ENCODE peak calls at places on chromosomes 5 and 9, in five cellular contexts. D is IMR-90, Z is neuronal stem cell, P is mesenchymal stem cell, R is H1. N is an unnamed sample.

GRCh38 chr9:114121445-114122151 is 22.5 kb upstream of the KIF12 start:
- DNase-seq in R (no peak), D (no peak), P (no peak), Z (no peak), N (no peak)

GRCh38 chr9:113187935-113188595 is 33.0 kb downstream of the FKBP15 start:
- DNase-seq in Z (no peak), P (peak), R (no peak), D (peak), N (no peak)

GRCh38 chr9:89999534-90000370 is 394.9 kb downstream of the GADD45G start:
- DNase-seq in Z (no peak), D (peak), P (peak), R (no peak), N (no peak)

GRCh38 chr5:179836225-179837019 is 15.7 kb downstream of the SQSTM1 start:
- DNase-seq in P (peak), D (peak), R (no peak), Z (no peak), N (no peak)

GRCh38 chr5:181190711-181191525 is 14.1 kb downstream of the TRIM7 start:
- DNase-seq in R (no peak), P (no peak), D (no peak), Z (peak), N (no peak)

GRCh38 chr9:24045150-24045549 is 219.1 kb upstream of the ELAVL2 start:
- DNase-seq in R (no peak), P (no peak), Z (no peak), D (no peak), N (no peak)

GRCh38 chr5:151868451-151868850 is 56.2 kb downstream of the GLRA1 start:
- DNase-seq in R (no peak), D (no peak), P (no peak), Z (no peak), N (no peak)

GRCh38 chr9:137034039-137034708 is 2.3 kb upstream of the FUT7 start:
- DNase-seq in P (no peak), Z (no peak), R (no peak), D (no peak), N (no peak)

GRCh38 chr9:132078369-132079356 is 1.0 kb downstream of the MED27 start:
- DNase-seq in P (peak), R (no peak), D (peak), Z (no peak), N (no peak)

GRCh38 chr9:19690128-19690527 is 98.7 kb downstream of the SLC24A2 start:
- DNase-seq in P (peak), Z (no peak), D (peak), R (no peak), N (no peak)

GRCh38 chr5:72167790-72168189 is 60.5 kb downstream of the MAP1B start:
- DNase-seq in Z (no peak), P (no peak), R (no peak), D (no peak), N (no peak)

GRCh38 chr5:149790276-149790675 is 60.2 kb downstream of the PPARGC1B start:
- DNase-seq in P (no peak), R (no peak), D (no peak), Z (no peak), N (no peak)

GRCh38 chr9:69391946-69392345 is 66.9 kb downstream of the ENTREP1 start:
- DNase-seq in P (no peak), Z (no peak), R (no peak), D (no peak), N (no peak)

DNA sequence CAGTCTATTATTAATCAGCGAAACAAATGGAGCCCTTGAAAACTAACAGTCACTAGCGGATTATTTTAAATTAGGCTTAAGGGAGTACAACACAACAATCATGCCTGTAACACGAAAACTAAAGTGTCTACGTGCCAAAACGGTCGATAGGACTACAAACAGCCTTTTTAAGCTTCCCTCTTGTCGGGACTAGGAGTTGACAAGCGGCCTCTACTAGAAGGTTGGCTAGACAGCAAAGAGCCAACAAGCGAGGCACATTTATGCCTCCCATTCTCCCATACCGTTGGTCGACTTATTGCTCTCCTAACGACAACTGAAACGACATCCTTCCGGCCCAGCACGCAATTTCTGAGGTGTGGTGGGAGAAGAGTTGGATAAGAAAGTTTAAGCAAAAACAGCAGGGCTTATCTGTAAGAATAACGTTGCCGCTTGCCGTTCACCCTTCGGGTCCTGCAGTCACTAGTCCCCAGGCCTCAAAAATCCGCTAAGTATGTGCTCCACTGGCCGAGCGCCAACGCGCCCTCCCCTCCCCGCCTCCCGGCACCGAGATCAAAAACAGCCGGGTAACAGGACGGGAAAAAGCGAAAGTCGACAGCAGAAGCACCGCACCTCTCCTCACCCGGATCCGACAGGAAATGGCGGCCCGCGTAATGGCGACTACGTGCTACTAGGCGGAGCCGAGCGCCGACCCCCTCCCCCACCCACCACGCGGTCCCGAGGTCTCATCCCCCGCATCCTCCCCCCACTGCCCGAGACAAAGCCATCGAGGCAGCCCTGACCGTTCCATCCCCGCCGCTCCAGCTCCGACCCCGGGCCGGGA is 813 bp downstream of the HNRNPK start:
- DNase-seq in D (peak), P (peak), R (peak), Z (peak), N (peak)
- H2BK120ac ChIP-seq in D (peak), P (peak), R (no peak), Z (peak), N (peak)

GRCh38 chr9:616694-617093 is 224.8 kb upstream of the DMRT1 start:
- DNase-seq in P (no peak), D (no peak), Z (no peak), R (no peak), N (no peak)

GRCh38 chr9:617441-618085 is 223.9 kb upstream of the DMRT1 start:
- DNase-seq in Z (no peak), R (no peak), D (no peak), P (no peak), N (peak)

GRCh38 chr9:624935-625505 is 216.5 kb upstream of the DMRT1 start:
- DNase-seq in R (no peak), Z (no peak), P (no peak), D (no peak), N (no peak)

GRCh38 chr9:618478-618877 is 223.0 kb upstream of the DMRT1 start:
- DNase-seq in D (peak), Z (no peak), R (no peak), P (no peak), N (no peak)

DNA sequence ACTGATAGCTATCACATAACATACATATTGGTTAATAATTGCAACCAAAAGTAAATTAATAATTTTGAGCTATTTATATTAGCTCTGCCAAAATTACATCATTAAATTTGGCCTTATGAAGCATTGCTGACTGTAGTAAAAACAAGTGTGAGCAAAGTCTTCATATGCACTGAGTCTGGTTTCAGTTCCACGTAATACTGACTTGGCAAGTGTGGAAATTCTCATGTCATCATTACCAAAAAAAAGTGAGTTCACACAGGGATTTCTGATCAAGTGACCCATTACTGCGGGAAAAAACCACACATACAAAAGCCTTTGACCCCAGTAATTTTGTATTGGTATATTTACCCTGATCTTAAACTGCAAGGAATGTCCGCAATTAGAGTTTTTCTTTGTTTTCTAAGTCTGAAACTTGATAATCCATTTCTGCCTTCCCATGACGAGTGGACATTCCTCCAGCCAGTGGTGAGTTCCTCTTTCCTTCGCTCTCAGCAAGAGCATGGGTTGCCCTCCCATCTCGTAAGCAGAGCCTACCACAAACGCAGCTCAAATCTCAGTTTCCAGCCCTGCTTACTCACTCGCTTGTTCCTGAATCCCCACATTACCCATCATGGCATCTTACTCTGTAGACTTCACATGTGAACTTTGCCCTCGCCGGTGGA is 220.2 kb upstream of the DMRT1 start:
- DNase-seq in R (no peak), D (no peak), P (no peak), Z (no peak), N (no peak)
- H4K91ac ChIP-seq in R (no peak), D (no peak), P (no peak), Z (no peak), N (no peak)

GRCh38 chr9:116626762-116627161 is 60.3 kb upstream of the TRIM32 start:
- DNase-seq in R (no peak), P (no peak), Z (no peak), D (no peak), N (no peak)

GRCh38 chr9:116632990-116633441 is 54.1 kb upstream of the TRIM32 start:
- DNase-seq in Z (no peak), P (peak), R (no peak), D (peak), N (no peak)

GRCh38 chr9:116627433-116627832 is 59.7 kb upstream of the TRIM32 start:
- DNase-seq in Z (no peak), D (no peak), P (no peak), R (no peak), N (no peak)

GRCh38 chr9:116628706-116629105 is 58.4 kb upstream of the TRIM32 start:
- DNase-seq in R (no peak), P (no peak), Z (no peak), D (no peak), N (no peak)

DNA sequence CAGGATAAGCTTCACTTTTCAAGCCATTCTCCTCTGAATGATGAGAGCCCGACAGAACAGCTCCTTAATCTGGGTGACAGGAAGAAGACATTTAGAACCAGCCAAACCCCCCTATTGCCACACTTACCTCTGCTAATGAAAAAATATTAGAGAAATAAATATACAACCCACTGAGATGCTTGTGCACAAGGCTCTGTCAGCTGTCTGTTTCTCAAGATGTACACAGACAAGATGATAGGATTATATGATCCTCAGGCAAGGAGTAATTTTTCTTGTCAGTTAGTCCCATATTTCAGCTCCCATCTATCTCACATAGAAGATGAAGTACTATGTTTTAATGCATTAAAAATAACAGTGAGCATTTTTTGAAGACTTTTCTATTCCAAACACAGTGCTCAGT is 57.4 kb upstream of the TRIM32 start:
- DNase-seq in P (no peak), D (no peak), R (no peak), Z (no peak), N (no peak)
- H4K8ac ChIP-seq in P (no peak), D (no peak), R (no peak), Z (no peak), N (no peak)

GRCh38 chr5:135273212-135273611 is 125.8 kb downstream of the MACROH2A1 start:
- DNase-seq in R (no peak), Z (no peak), P (no peak), D (no peak), N (no peak)
- H2BK120ac ChIP-seq in R (no peak), Z (no peak), P (no peak), D (peak), N (no peak)

N was measured in H9.